ENCODE peak calls at places on chromosomes 13 and 19, in ten cellular contexts. One of them, this sample, is unnamed.

GRCh38 chr19:37309834-37310575 is 60.9 kb upstream of the ZNF527 start:
- DNase-seq in SHP77 treated with DMSO at 0.1 percent for 48 hours: no peak
- DNase-seq in nephron progenitor cell: no peak
- DNase-seq in NCI-H345: peak
- DNase-seq in GM10248: no peak
- DNase-seq in omental fat pad: no peak
- DNase-seq in stimulated activated CD4-positive, alpha-beta T cell treated with anti-CD3 and anti-CD28 coated beads, Interleukin-4, amount 100 ng/mL, for 4 hours: no peak
- DNase-seq in GM12892: no peak
- DNase-seq in activated CD4-positive, CD25-positive, alpha-beta regulatory T cell: no peak
- DNase-seq in substantia nigra: no peak
- DNase-seq in this sample: no peak

GRCh38 chr13:49044008-49044407 is 68.3 kb downstream of the FNDC3A start:
- DNase-seq in substantia nigra: no peak
- DNase-seq in GM12892: no peak
- DNase-seq in SHP77 treated with DMSO at 0.1 percent for 48 hours: no peak
- DNase-seq in activated CD4-positive, CD25-positive, alpha-beta regulatory T cell: no peak
- DNase-seq in omental fat pad: no peak
- DNase-seq in NCI-H345: no peak
- DNase-seq in stimulated activated CD4-positive, alpha-beta T cell treated with anti-CD3 and anti-CD28 coated beads, Interleukin-4, amount 100 ng/mL, for 4 hours: no peak
- DNase-seq in nephron progenitor cell: no peak
- DNase-seq in GM10248: no peak
- DNase-seq in this sample: no peak

GRCh38 chr19:38721977-38722773 is 22.1 kb downstream of the CAPN12 start:
- DNase-seq in GM10248: no peak
- DNase-seq in NCI-H345: no peak
- DNase-seq in activated CD4-positive, CD25-positive, alpha-beta regulatory T cell: no peak
- DNase-seq in nephron progenitor cell: no peak
- DNase-seq in stimulated activated CD4-positive, alpha-beta T cell treated with anti-CD3 and anti-CD28 coated beads, Interleukin-4, amount 100 ng/mL, for 4 hours: no peak
- DNase-seq in SHP77 treated with DMSO at 0.1 percent for 48 hours: no peak
- DNase-seq in substantia nigra: peak
- DNase-seq in GM12892: no peak
- DNase-seq in omental fat pad: no peak
- DNase-seq in this sample: peak

GRCh38 chr19:5172859-5173577 is 167.6 kb downstream of the PTPRS start:
- DNase-seq in omental fat pad: no peak
- DNase-seq in GM12892: no peak
- DNase-seq in GM10248: no peak
- DNase-seq in NCI-H345: no peak
- DNase-seq in nephron progenitor cell: no peak
- DNase-seq in SHP77 treated with DMSO at 0.1 percent for 48 hours: no peak
- DNase-seq in activated CD4-positive, CD25-positive, alpha-beta regulatory T cell: no peak
- DNase-seq in stimulated activated CD4-positive, alpha-beta T cell treated with anti-CD3 and anti-CD28 coated beads, Interleukin-4, amount 100 ng/mL, for 4 hours: no peak
- DNase-seq in substantia nigra: no peak
- DNase-seq in this sample: peak

GRCh38 chr19:48644839-48645651 is 942 bp downstream of the CA11 start:
- DNase-seq in NCI-H345: peak
- DNase-seq in GM12892: peak
- DNase-seq in substantia nigra: peak
- DNase-seq in nephron progenitor cell: peak
- DNase-seq in stimulated activated CD4-positive, alpha-beta T cell treated with anti-CD3 and anti-CD28 coated beads, Interleukin-4, amount 100 ng/mL, for 4 hours: peak
- DNase-seq in GM10248: peak
- DNase-seq in activated CD4-positive, CD25-positive, alpha-beta regulatory T cell: peak
- DNase-seq in omental fat pad: peak
- DNase-seq in SHP77 treated with DMSO at 0.1 percent for 48 hours: peak
- DNase-seq in this sample: peak

GRCh38 chr19:13790354-13790753 is 4.9 kb upstream of the ZSWIM4 start:
- DNase-seq in GM10248: no peak
- DNase-seq in omental fat pad: no peak
- DNase-seq in GM12892: no peak
- DNase-seq in substantia nigra: no peak
- DNase-seq in NCI-H345: no peak
- DNase-seq in activated CD4-positive, CD25-positive, alpha-beta regulatory T cell: no peak
- DNase-seq in stimulated activated CD4-positive, alpha-beta T cell treated with anti-CD3 and anti-CD28 coated beads, Interleukin-4, amount 100 ng/mL, for 4 hours: no peak
- DNase-seq in SHP77 treated with DMSO at 0.1 percent for 48 hours: no peak
- DNase-seq in nephron progenitor cell: no peak
- DNase-seq in this sample: no peak

GRCh38 chr13:114108894-114109293 is 23.5 kb downstream of the RASA3 start:
- DNase-seq in GM10248: no peak
- DNase-seq in stimulated activated CD4-positive, alpha-beta T cell treated with anti-CD3 and anti-CD28 coated beads, Interleukin-4, amount 100 ng/mL, for 4 hours: no peak
- DNase-seq in activated CD4-positive, CD25-positive, alpha-beta regulatory T cell: no peak
- DNase-seq in substantia nigra: no peak
- DNase-seq in NCI-H345: no peak
- DNase-seq in GM12892: no peak
- DNase-seq in nephron progenitor cell: no peak
- DNase-seq in SHP77 treated with DMSO at 0.1 percent for 48 hours: no peak
- DNase-seq in omental fat pad: peak
- DNase-seq in this sample: peak

GRCh38 chr13:51477653-51478324 is 25.0 kb upstream of the INTS6 start:
- DNase-seq in GM10248: no peak
- DNase-seq in stimulated activated CD4-positive, alpha-beta T cell treated with anti-CD3 and anti-CD28 coated beads, Interleukin-4, amount 100 ng/mL, for 4 hours: no peak
- DNase-seq in omental fat pad: no peak
- DNase-seq in activated CD4-positive, CD25-positive, alpha-beta regulatory T cell: no peak
- DNase-seq in nephron progenitor cell: no peak
- DNase-seq in NCI-H345: no peak
- DNase-seq in substantia nigra: no peak
- DNase-seq in GM12892: no peak
- DNase-seq in SHP77 treated with DMSO at 0.1 percent for 48 hours: no peak
- DNase-seq in this sample: no peak

GRCh38 chr19:14333101-14333871 is 48.0 kb upstream of the ADGRE5 start:
- DNase-seq in stimulated activated CD4-positive, alpha-beta T cell treated with anti-CD3 and anti-CD28 coated beads, Interleukin-4, amount 100 ng/mL, for 4 hours: no peak
- DNase-seq in omental fat pad: no peak
- DNase-seq in GM10248: peak
- DNase-seq in GM12892: no peak
- DNase-seq in SHP77 treated with DMSO at 0.1 percent for 48 hours: no peak
- DNase-seq in substantia nigra: no peak
- DNase-seq in activated CD4-positive, CD25-positive, alpha-beta regulatory T cell: no peak
- DNase-seq in nephron progenitor cell: peak
- DNase-seq in NCI-H345: no peak
- DNase-seq in this sample: no peak

GRCh38 chr19:11699931-11700794 is 38.6 kb downstream of the ZNF823 start:
- DNase-seq in substantia nigra: no peak
- DNase-seq in SHP77 treated with DMSO at 0.1 percent for 48 hours: no peak
- DNase-seq in stimulated activated CD4-positive, alpha-beta T cell treated with anti-CD3 and anti-CD28 coated beads, Interleukin-4, amount 100 ng/mL, for 4 hours: no peak
- DNase-seq in GM10248: no peak
- DNase-seq in activated CD4-positive, CD25-positive, alpha-beta regulatory T cell: no peak
- DNase-seq in NCI-H345: peak
- DNase-seq in nephron progenitor cell: no peak
- DNase-seq in GM12892: no peak
- DNase-seq in omental fat pad: no peak
- DNase-seq in this sample: no peak

GRCh38 chr13:23856008-23856750 is 33.0 kb downstream of the MIPEP start:
- DNase-seq in omental fat pad: no peak
- DNase-seq in SHP77 treated with DMSO at 0.1 percent for 48 hours: no peak
- DNase-seq in substantia nigra: no peak
- DNase-seq in GM10248: no peak
- DNase-seq in activated CD4-positive, CD25-positive, alpha-beta regulatory T cell: no peak
- DNase-seq in NCI-H345: no peak
- DNase-seq in GM12892: no peak
- DNase-seq in stimulated activated CD4-positive, alpha-beta T cell treated with anti-CD3 and anti-CD28 coated beads, Interleukin-4, amount 100 ng/mL, for 4 hours: no peak
- DNase-seq in nephron progenitor cell: no peak
- DNase-seq in this sample: no peak

GRCh38 chr13:101925731-101926130 is 473.3 kb downstream of the ITGBL1 start:
- DNase-seq in NCI-H345: peak
- DNase-seq in substantia nigra: no peak
- DNase-seq in activated CD4-positive, CD25-positive, alpha-beta regulatory T cell: no peak
- DNase-seq in stimulated activated CD4-positive, alpha-beta T cell treated with anti-CD3 and anti-CD28 coated beads, Interleukin-4, amount 100 ng/mL, for 4 hours: no peak
- DNase-seq in nephron progenitor cell: no peak
- DNase-seq in SHP77 treated with DMSO at 0.1 percent for 48 hours: peak
- DNase-seq in GM10248: no peak
- DNase-seq in omental fat pad: no peak
- DNase-seq in GM12892: no peak
- DNase-seq in this sample: no peak

GRCh38 chr19:41403181-41403970 is 5.8 kb downstream of the BCKDHA start:
- DNase-seq in GM10248: no peak
- DNase-seq in GM12892: no peak
- DNase-seq in substantia nigra: no peak
- DNase-seq in NCI-H345: no peak
- DNase-seq in nephron progenitor cell: no peak
- DNase-seq in stimulated activated CD4-positive, alpha-beta T cell treated with anti-CD3 and anti-CD28 coated beads, Interleukin-4, amount 100 ng/mL, for 4 hours: no peak
- DNase-seq in SHP77 treated with DMSO at 0.1 percent for 48 hours: no peak
- DNase-seq in activated CD4-positive, CD25-positive, alpha-beta regulatory T cell: no peak
- DNase-seq in omental fat pad: no peak
- DNase-seq in this sample: no peak

GRCh38 chr19:11752244-11752736 is 13.5 kb upstream of the ZNF823 start:
- DNase-seq in activated CD4-positive, CD25-positive, alpha-beta regulatory T cell: no peak
- DNase-seq in GM12892: no peak
- DNase-seq in GM10248: no peak
- DNase-seq in nephron progenitor cell: no peak
- DNase-seq in NCI-H345: no peak
- DNase-seq in omental fat pad: no peak
- DNase-seq in SHP77 treated with DMSO at 0.1 percent for 48 hours: no peak
- DNase-seq in substantia nigra: no peak
- DNase-seq in stimulated activated CD4-positive, alpha-beta T cell treated with anti-CD3 and anti-CD28 coated beads, Interleukin-4, amount 100 ng/mL, for 4 hours: no peak
- DNase-seq in this sample: no peak

This sample was measured in right atrium auricular region.